ENCODE peak calls at places on chromosomes 4 and X, in five cellular contexts. M is fibroblast of mammary gland, V is astrocyte of the spinal cord, D is right lobe of liver, A is endothelial cell of umbilical vein. H is an unnamed sample.

GRCh38 chr4:7425171-7425570 is 9.6 kb downstream of the PSAPL1 start:
- DNase-seq in M (no peak), V (no peak), D (no peak), A (no peak), H (no peak)

GRCh38 chrX:153585827-153586226 is 13.1 kb downstream of the CCNQ start:
- DNase-seq in M (no peak), V (no peak), D (no peak), A (no peak), H (no peak)

GRCh38 chr4:106002979-106003378 is 107.7 kb downstream of the NPNT start:
- DNase-seq in M (no peak), V (no peak), D (no peak), A (no peak), H (no peak)

GRCh38 chr4:116118216-116118615 is 967.2 kb downstream of the TRAM1L1 start:
- DNase-seq in M (no peak), V (peak), D (no peak), A (no peak), H (no peak)

GRCh38 chr4:82431026-82431745 is 796 bp downstream of the ENOPH1 start:
- DNase-seq in M (no peak), V (no peak), D (peak), A (no peak), H (no peak)

GRCh38 chrX:39450578-39450977 is 647.2 kb downstream of the BCOR start:
- DNase-seq in M (no peak), V (no peak), D (no peak), A (no peak), H (no peak)

GRCh38 chr4:132085105-132085504 is 1064.0 kb upstream of the PCDH10 start:
- DNase-seq in M (no peak), V (no peak), D (no peak), A (no peak), H (no peak)

GRCh38 chr4:165131247-165131832 is 18.7 kb upstream of the TMEM192 start:
- DNase-seq in M (peak), V (peak), D (peak), A (peak), H (peak)

GRCh38 chr4:86472377-86473019 is 112.6 kb upstream of the MAPK10 start:
- DNase-seq in M (no peak), V (no peak), D (no peak), A (no peak), H (no peak)

GRCh38 chr4:2417196-2417764 is 1.2 kb downstream of the ZFYVE28 start:
- DNase-seq in M (no peak), V (no peak), D (no peak), A (peak), H (no peak)

GRCh38 chrX:56499372-56499771 is 64.1 kb upstream of the UBQLN2 start:
- DNase-seq in M (no peak), V (no peak), D (no peak), A (no peak), H (no peak)

GRCh38 chr4:134952775-134953174 is 751.2 kb upstream of the PABPC4L start:
- DNase-seq in M (no peak), V (no peak), D (no peak), A (no peak), H (no peak)

GRCh38 chr4:24793219-24794005 is 2.0 kb upstream of the SOD3 start:
- DNase-seq in M (peak), V (no peak), D (no peak), A (no peak), H (no peak)

GRCh38 chrX:113305496-113305895 is 464.9 kb upstream of the AMOT start:
- DNase-seq in M (peak), V (peak), D (no peak), A (no peak), H (no peak)

GRCh38 chr4:143391895-143392294 is 55.2 kb downstream of the GAB1 start:
- DNase-seq in M (peak), V (peak), D (no peak), A (no peak), H (no peak)

GRCh38 chr4:170750519-170750918 is 660.8 kb upstream of the AADAT start:
- DNase-seq in M (no peak), V (no peak), D (no peak), A (no peak), H (no peak)

GRCh38 chr4:106627071-106627470 is 258.5 kb upstream of the GIMD1 start:
- DNase-seq in M (peak), V (no peak), D (no peak), A (no peak), H (no peak)

GRCh38 chr4:101584306-101584705 is 206.2 kb upstream of the BANK1 start:
- DNase-seq in M (peak), V (no peak), D (no peak), A (no peak), H (no peak)

GRCh38 chr4:168440442-168441264 is 39.6 kb downstream of the DDX60L start:
- DNase-seq in M (peak), V (peak), D (no peak), A (peak), H (peak)

GRCh38 chr4:52926575-52926974 is 64.5 kb downstream of the RASL11B start:
- DNase-seq in M (no peak), V (no peak), D (no peak), A (no peak), H (no peak)

GRCh38 chrX:49282647-49283011 is 13.0 kb downstream of the PPP1R3F start:
- DNase-seq in M (peak), V (peak), D (no peak), A (no peak), H (peak)

GRCh38 chrX:46912098-46912672 is at the start of gene JADE3:
- DNase-seq in M (peak), V (peak), D (peak), A (peak), H (no peak)

GRCh38 chr4:1296324-1297022 is 6.8 kb downstream of the MAEA start:
- DNase-seq in M (no peak), V (no peak), D (peak), A (no peak), H (no peak)

GRCh38 chr4:138816883-138817282 is 198.7 kb upstream of the NOCT start:
- DNase-seq in M (no peak), V (no peak), D (no peak), A (no peak), H (no peak)

GRCh38 chrX:15441464-15441863 is 51.7 kb downstream of the PIR start:
- DNase-seq in M (no peak), V (no peak), D (no peak), A (no peak), H (no peak)

GRCh38 chr4:6892190-6892908 is 17.3 kb upstream of the TBC1D14 start:
- DNase-seq in M (peak), V (peak), D (peak), A (no peak), H (no peak)

GRCh38 chr4:73596001-73596400 is 24.2 kb downstream of the RASSF6 start:
- DNase-seq in M (no peak), V (no peak), D (no peak), A (no peak), H (no peak)

GRCh38 chr4:73589887-73590801 is 30.1 kb downstream of the RASSF6 start:
- DNase-seq in M (no peak), V (no peak), D (no peak), A (no peak), H (no peak)

GRCh38 chr4:73597594-73597993 is 22.6 kb downstream of the RASSF6 start:
- DNase-seq in M (no peak), V (no peak), D (no peak), A (no peak), H (no peak)

GRCh38 chr4:73589261-73589847 is 30.9 kb downstream of the RASSF6 start:
- DNase-seq in M (peak), V (peak), D (no peak), A (no peak), H (peak)

GRCh38 chr4:73593631-73594241 is 26.5 kb downstream of the RASSF6 start:
- DNase-seq in M (peak), V (peak), D (no peak), A (peak), H (no peak)
- TF ChIP-seq CTCF in M (peak), V (peak), D (peak), A (peak), H (peak)

DNA sequence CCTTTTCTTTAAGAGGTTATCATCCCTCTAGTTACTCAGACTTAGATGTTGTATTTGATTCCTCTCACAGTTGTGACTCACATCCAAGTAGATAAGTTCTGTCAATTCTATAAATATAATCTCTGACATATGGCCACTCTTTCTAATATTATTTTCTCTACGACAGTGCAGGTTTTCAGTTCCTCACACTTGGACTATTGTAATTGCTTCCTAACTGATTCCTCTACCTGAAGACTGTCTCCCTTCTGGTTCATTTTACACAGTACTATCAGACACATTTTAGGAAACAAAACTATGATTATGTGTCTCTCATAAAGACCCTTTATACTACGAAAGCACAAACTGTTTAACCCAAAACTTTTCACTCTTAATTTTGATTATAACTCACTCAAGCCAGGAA is 31.3 kb upstream of the GNRHR start:
- DNase-seq in M (no peak), V (no peak), D (no peak), A (no peak), H (no peak)
- H3K4me3 ChIP-seq in M (no peak), V (no peak), D (no peak), A (no peak), H (no peak)

GRCh38 chr4:126385954-126386353 is 1071.2 kb downstream of the FAT4 start:
- DNase-seq in M (no peak), V (no peak), D (no peak), A (no peak), H (no peak)
- TF ChIP-seq CTCF in M (no peak), V (no peak), D (no peak), A (no peak), H (no peak)

DNA sequence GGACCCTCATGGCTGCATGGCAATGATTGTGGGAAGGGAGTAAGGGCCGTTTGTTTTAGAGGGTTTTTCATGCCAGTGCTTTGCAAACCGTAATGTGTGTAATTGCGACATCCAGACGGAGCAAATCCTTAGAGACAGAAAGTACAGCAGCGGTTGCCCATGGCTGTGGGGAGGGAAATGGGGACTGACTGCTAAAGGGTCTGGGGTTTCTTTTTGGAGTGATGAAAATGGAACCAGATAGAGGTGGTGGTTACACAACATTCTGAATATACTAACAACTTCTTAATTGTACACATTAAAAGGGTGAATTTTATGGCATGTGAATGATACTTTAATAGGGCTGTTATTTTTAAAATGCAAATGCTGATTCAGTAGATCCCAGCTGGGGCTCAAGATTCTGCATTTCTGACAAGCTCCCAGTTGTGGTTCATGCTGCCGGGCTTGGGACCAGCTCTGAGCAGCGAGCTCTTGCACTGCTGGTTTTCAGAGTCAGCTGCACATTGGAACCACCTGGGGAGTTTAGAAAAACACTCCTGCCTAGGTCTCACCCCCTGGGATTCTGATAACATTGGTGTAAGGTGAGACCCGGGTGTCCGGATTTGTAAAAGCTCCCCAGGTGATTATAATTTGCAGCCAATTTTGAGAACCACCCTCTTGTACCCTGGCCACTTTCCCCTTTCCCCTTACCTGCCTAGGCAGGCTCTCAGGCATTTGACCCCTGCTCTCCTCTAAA is 47.7 kb downstream of the PRPS1 start:
- DNase-seq in M (peak), V (peak), D (peak), A (no peak), H (no peak)
- H3K4me3 ChIP-seq in M (peak), V (peak), D (peak), A (peak), H (peak)

H was measured in HFF-Myc.